ENCODE peak calls at places on chromosomes 5 and 9, in six cellular contexts. T, K, Y, M, J and I are unnamed samples.

GRCh38 chr5:142979636-142980035 is 209.5 kb downstream of the ARHGAP26 start:
- DNase-seq in T (no peak), K (no peak), Y (no peak), M (no peak), J (no peak), I (no peak)

GRCh38 chr9:755454-756381 is 85.8 kb upstream of the DMRT1 start:
- DNase-seq in T (peak), K (peak), Y (no peak), M (peak), J (no peak), I (peak)

GRCh38 chr5:181189363-181189961 is 15.5 kb downstream of the TRIM7 start:
- DNase-seq in T (no peak), K (no peak), Y (no peak), M (peak), J (no peak), I (no peak)

GRCh38 chr9:19156026-19156474 is 28.8 kb upstream of the PLIN2 start:
- DNase-seq in T (peak), K (no peak), Y (no peak), M (no peak), J (no peak), I (no peak)

GRCh38 chr5:127012933-127013332 is 17.4 kb downstream of the MARCHF3 start:
- DNase-seq in T (no peak), K (no peak), Y (no peak), M (peak), J (no peak), I (no peak)

GRCh38 chr5:145293716-145294115 is 541.4 kb downstream of the PRELID2 start:
- DNase-seq in T (no peak), K (no peak), Y (no peak), M (no peak), J (no peak), I (no peak)

GRCh38 chr9:82331091-82331490 is 342.5 kb downstream of the SPATA31D1 start:
- DNase-seq in T (no peak), K (no peak), Y (no peak), M (no peak), J (no peak), I (no peak)

GRCh38 chr5:135541969-135542502 is 6.3 kb upstream of the NEUROG1 start:
- DNase-seq in T (no peak), K (no peak), Y (no peak), M (no peak), J (no peak), I (no peak)

GRCh38 chr9:81394816-81395215 is 294.5 kb downstream of the TLE1 start:
- DNase-seq in T (no peak), K (no peak), Y (peak), M (no peak), J (no peak), I (no peak)

GRCh38 chr5:81884871-81885270 is 87.0 kb upstream of the ATG10 start:
- DNase-seq in T (no peak), K (no peak), Y (no peak), M (no peak), J (no peak), I (no peak)

GRCh38 chr5:74938250-74938649 is 72.1 kb upstream of the FAM169A start:
- DNase-seq in T (no peak), K (no peak), Y (no peak), M (peak), J (no peak), I (no peak)

GRCh38 chr9:134403682-134404301 is 77.5 kb downstream of the RXRA start:
- DNase-seq in T (no peak), K (no peak), Y (no peak), M (peak), J (peak), I (no peak)

GRCh38 chr9:116337015-116337414 is 183.4 kb downstream of the PAPPA start:
- DNase-seq in T (no peak), K (no peak), Y (no peak), M (peak), J (no peak), I (no peak)

GRCh38 chr9:83472764-83473163 is 65.4 kb downstream of the FRMD3 start:
- DNase-seq in T (no peak), K (no peak), Y (no peak), M (no peak), J (no peak), I (no peak)

GRCh38 chr5:181028032-181028819 is 11.8 kb upstream of the BTNL9 start:
- DNase-seq in T (no peak), K (peak), Y (no peak), M (no peak), J (peak), I (peak)

GRCh38 chr9:84189901-84190300 is 150.7 kb downstream of the SLC28A3 start:
- DNase-seq in T (no peak), K (no peak), Y (no peak), M (no peak), J (no peak), I (no peak)

GRCh38 chr5:150180241-150181027 is 9.4 kb upstream of the SLC6A7 start:
- DNase-seq in T (no peak), K (no peak), Y (no peak), M (peak), J (no peak), I (no peak)

GRCh38 chr5:172446336-172447051 is 7.8 kb downstream of the SH3PXD2B start:
- DNase-seq in T (no peak), K (no peak), Y (peak), M (no peak), J (no peak), I (no peak)

GRCh38 chr9:131695366-131696162 is 44.3 kb downstream of the RAPGEF1 start:
- DNase-seq in T (no peak), K (no peak), Y (no peak), M (no peak), J (no peak), I (no peak)

GRCh38 chr9:38131729-38132128 is 62.7 kb upstream of the SHB start:
- DNase-seq in T (no peak), K (no peak), Y (no peak), M (no peak), J (no peak), I (no peak)

GRCh38 chr5:57199866-57200265 is 26.0 kb downstream of the GPBP1 start:
- DNase-seq in T (no peak), K (peak), Y (no peak), M (no peak), J (no peak), I (no peak)

GRCh38 chr5:65663804-65664521 is 39.1 kb downstream of the SHLD3 start:
- DNase-seq in T (no peak), K (no peak), Y (peak), M (peak), J (no peak), I (peak)

GRCh38 chr5:136666970-136667620 is 301.8 kb upstream of the TRPC7 start:
- DNase-seq in T (no peak), K (no peak), Y (no peak), M (no peak), J (no peak), I (no peak)
- H3K4me2 ChIP-seq in T (no peak), K (no peak), Y (no peak), M (no peak), J (no peak), I (no peak)

GRCh38 chr9:124353166-124353768 is 62.0 kb downstream of the PSMB7 start:
- DNase-seq in T (no peak), K (no peak), Y (no peak), M (no peak), J (no peak), I (no peak)

GRCh38 chr9:124354364-124355031 is 60.7 kb downstream of the PSMB7 start:
- DNase-seq in T (no peak), K (no peak), Y (no peak), M (no peak), J (no peak), I (no peak)

GRCh38 chr9:124352616-124353015 is 62.6 kb downstream of the PSMB7 start:
- DNase-seq in T (no peak), K (no peak), Y (no peak), M (peak), J (no peak), I (no peak)

GRCh38 chr9:124355032-124355940 is 60.0 kb downstream of the PSMB7 start:
- DNase-seq in T (no peak), K (no peak), Y (no peak), M (no peak), J (no peak), I (no peak)

GRCh38 chr9:124353811-124354274 is 61.4 kb downstream of the PSMB7 start:
- DNase-seq in T (no peak), K (no peak), Y (no peak), M (peak), J (no peak), I (no peak)
- TF ChIP-seq USF2 in T (no peak), K (no peak), Y (no peak), M (no peak), J (no peak), I (no peak)

GRCh38 chr5:148790545-148791333 is 35.7 kb upstream of the ADRB2 start:
- DNase-seq in T (no peak), K (no peak), Y (no peak), M (no peak), J (no peak), I (no peak)
- H3K4me2 ChIP-seq in T (no peak), K (no peak), Y (no peak), M (no peak), J (no peak), I (no peak)

GRCh38 chr5:68757813-68758212 is 336.0 kb upstream of the SLC30A5 start:
- DNase-seq in T (no peak), K (no peak), Y (peak), M (no peak), J (no peak), I (no peak)

GRCh38 chr5:68762201-68762600 is 331.6 kb upstream of the SLC30A5 start:
- DNase-seq in T (no peak), K (no peak), Y (no peak), M (no peak), J (no peak), I (no peak)

GRCh38 chr5:68755293-68755692 is 338.5 kb upstream of the SLC30A5 start:
- DNase-seq in T (no peak), K (no peak), Y (no peak), M (no peak), J (no peak), I (no peak)

GRCh38 chr5:68754536-68754935 is 339.3 kb upstream of the SLC30A5 start:
- DNase-seq in T (no peak), K (no peak), Y (no peak), M (no peak), J (no peak), I (no peak)

DNA sequence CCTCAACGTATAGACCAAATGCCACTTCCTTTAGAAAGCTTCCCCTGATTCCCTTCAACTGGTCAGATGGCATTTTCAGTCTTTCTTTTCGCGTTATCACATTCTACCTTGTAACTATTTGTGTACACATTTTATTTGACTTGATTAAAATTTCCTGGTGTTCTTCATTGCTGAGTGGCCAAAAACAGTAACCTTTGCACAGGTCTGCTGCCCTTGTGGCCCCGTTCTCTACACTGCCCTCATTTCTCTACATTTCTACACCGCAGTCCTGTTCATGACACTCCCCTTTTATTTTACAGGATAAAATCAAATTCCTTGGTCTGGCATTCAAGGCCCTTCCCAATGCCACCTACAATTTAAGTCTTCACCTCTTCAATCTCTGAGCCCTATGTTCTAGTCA is 334.2 kb upstream of the SLC30A5 start:
- DNase-seq in T (no peak), K (no peak), Y (no peak), M (no peak), J (no peak), I (no peak)
- TF ChIP-seq USF2 in T (no peak), K (no peak), Y (no peak), M (no peak), J (no peak), I (no peak)